ENCODE peak calls at places on chromosomes 6 and 20, in six cellular contexts. H is HCT116, U is left ventricle myocardium inferior, T is mucosa of descending colon, L is BE2C, C is IMR-90. S is an unnamed sample.

GRCh38 chr6:163417595-163417994 is 3.1 kb downstream of the QKI start:
- DNase-seq in H (no peak), U (no peak), T (no peak), L (no peak), C (no peak), S (no peak)

GRCh38 chr6:53616450-53617357 is 48.9 kb downstream of the KLHL31 start:
- DNase-seq in H (peak; percentile 39), U (no peak), T (no peak), L (no peak), C (no peak), S (no peak)

GRCh38 chr6:55239099-55239498 is 64.8 kb downstream of the HCRTR2 start:
- DNase-seq in H (no peak), U (no peak), T (no peak), L (no peak), C (no peak), S (no peak)

GRCh38 chr20:37254114-37254878 is 7.3 kb downstream of the GHRH start:
- DNase-seq in H (no peak), U (no peak), T (no peak), L (no peak), C (no peak), S (no peak)

GRCh38 chr6:47631248-47632196 is 66.9 kb upstream of the ADGRF4 start:
- DNase-seq in H (peak; percentile 55), U (no peak), T (peak; percentile 49), L (no peak), C (peak; percentile 45), S (no peak)

GRCh38 chr6:34355889-34356288 is 36.6 kb downstream of the NUDT3 start:
- DNase-seq in H (no peak), U (no peak), T (no peak), L (no peak), C (no peak), S (no peak)

GRCh38 chr6:5499644-5500306 is 238.5 kb downstream of the FARS2 start:
- DNase-seq in H (no peak), U (no peak), T (no peak), L (no peak), C (peak; percentile 76), S (no peak)

GRCh38 chr20:22974354-22974753 is 60.8 kb upstream of the SSTR4 start:
- DNase-seq in H (peak; percentile 18), U (no peak), T (peak; percentile 35), L (no peak), C (no peak), S (no peak)

GRCh38 chr6:127854009-127854408 is 46.8 kb downstream of the THEMIS start:
- DNase-seq in H (no peak), U (no peak), T (no peak), L (no peak), C (no peak), S (no peak)

GRCh38 chr20:40449144-40449543 is 239.9 kb downstream of the MAFB start:
- DNase-seq in H (no peak), U (no peak), T (no peak), L (no peak), C (no peak), S (no peak)

GRCh38 chr6:134436281-134436815 is 118.4 kb upstream of the SGK1 start:
- DNase-seq in H (peak; percentile 75), U (no peak), T (peak; percentile 19), L (peak; percentile 52), C (peak; percentile 99), S (peak; percentile 93)

GRCh38 chr6:145829102-145829501 is 14.5 kb upstream of the FBXO30 start:
- DNase-seq in H (no peak), U (peak; percentile 40), T (no peak), L (no peak), C (no peak), S (no peak)

GRCh38 chr20:11186301-11187008 is 512.7 kb upstream of the JAG1 start:
- DNase-seq in H (no peak), U (no peak), T (no peak), L (no peak), C (peak; percentile 61), S (no peak)

GRCh38 chr6:22717906-22718305 is 148.5 kb downstream of the HDGFL1 start:
- DNase-seq in H (no peak), U (no peak), T (peak; percentile 65), L (peak; percentile 8), C (no peak), S (no peak)

GRCh38 chr6:5718231-5718947 is 288.3 kb downstream of the NRN1 start:
- DNase-seq in H (no peak), U (no peak), T (no peak), L (no peak), C (no peak), S (no peak)

GRCh38 chr6:13573669-13574110 is 711 bp upstream of the SIRT5 start:
- DNase-seq in H (peak; percentile 18), U (peak; percentile 30), T (peak; percentile 57), L (no peak), C (peak; percentile 46), S (peak; percentile 4)

GRCh38 chr6:107046316-107046715 is 18.3 kb downstream of the MTRES1 start:
- DNase-seq in H (no peak), U (no peak), T (no peak), L (peak; percentile 36), C (no peak), S (no peak)

GRCh38 chr20:51095755-51096509 is 73.0 kb upstream of the KCNG1 start:
- DNase-seq in H (no peak), U (no peak), T (no peak), L (no peak), C (no peak), S (no peak)

GRCh38 chr6:100920028-100920427 is 38.9 kb upstream of the ASCC3 start:
- DNase-seq in H (no peak), U (no peak), T (no peak), L (no peak), C (no peak), S (no peak)

GRCh38 chr6:331622-332521 is 39.6 kb downstream of the DUSP22 start:
- DNase-seq in H (no peak), U (no peak), T (no peak), L (no peak), C (no peak), S (no peak)
- TF ChIP-seq CTCF in H (no peak), U (no peak), T (peak; percentile 5), L (no peak), C (no peak), S (no peak)

GRCh38 chr6:160092602-160093001 is 29.0 kb upstream of the SLC22A1 start:
- DNase-seq in H (no peak), U (no peak), T (no peak), L (no peak), C (no peak), S (no peak)

GRCh38 chr6:160088774-160089533 is 32.7 kb upstream of the SLC22A1 start:
- DNase-seq in H (no peak), U (no peak), T (no peak), L (no peak), C (no peak), S (no peak)

GRCh38 chr6:160089534-160089897 is 32.1 kb upstream of the SLC22A1 start:
- DNase-seq in H (no peak), U (no peak), T (no peak), L (no peak), C (no peak), S (no peak)

GRCh38 chr6:160093061-160093460 is 28.6 kb upstream of the SLC22A1 start:
- DNase-seq in H (no peak), U (no peak), T (no peak), L (no peak), C (no peak), S (no peak)

DNA sequence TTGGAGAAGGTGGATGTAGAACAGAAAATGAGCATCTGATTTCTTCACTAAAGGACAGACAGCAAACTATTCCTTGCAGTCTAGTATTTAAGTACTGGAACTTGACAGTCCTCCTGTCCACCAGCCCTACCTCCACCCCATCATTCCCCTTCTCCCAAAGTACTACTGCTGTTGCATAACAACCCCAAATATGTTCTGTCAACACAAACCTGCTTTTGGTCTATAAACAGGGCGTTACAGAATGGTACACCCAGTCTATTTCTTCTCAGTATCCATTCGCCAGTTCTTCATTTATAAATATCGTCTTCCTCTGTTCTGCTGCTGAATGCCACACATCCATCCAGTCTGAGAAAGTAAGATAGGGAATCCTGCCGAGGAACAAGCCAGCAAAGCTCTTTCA is 27.7 kb upstream of the SLC22A1 start:
- DNase-seq in H (no peak), U (no peak), T (no peak), L (no peak), C (no peak), S (no peak)
- H3K36me3 ChIP-seq in H (peaks cover 10% of the 10 kb centered on the region), U (peaks cover 95% of the 10 kb centered on the region), T (peaks cover 10% of the 10 kb centered on the region), L (peaks cover 36% of the 10 kb centered on the region), C (peaks cover 69% of the 10 kb centered on the region), S (peaks cover 9% of the 10 kb centered on the region)

DNA sequence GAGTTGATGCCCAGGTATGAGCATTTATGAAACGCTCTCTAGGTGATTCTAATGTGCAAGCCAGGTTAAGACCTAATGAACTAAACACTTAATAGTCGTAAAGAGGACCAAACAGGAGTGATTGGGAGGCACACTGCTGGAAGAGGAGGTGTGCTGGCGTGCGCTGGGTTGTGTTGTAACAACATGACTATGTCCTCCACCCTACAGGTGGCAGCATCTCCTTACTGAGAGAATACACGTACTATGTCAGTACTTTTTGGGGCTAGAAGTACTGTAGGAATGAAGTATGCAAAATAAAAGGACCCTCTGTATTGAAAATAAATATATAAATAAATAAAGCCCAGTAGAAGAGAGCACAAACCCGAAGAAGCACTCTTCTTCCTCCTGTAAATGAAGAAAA is 11.9 kb downstream of the C6orf89 start:
- DNase-seq in H (no peak), U (no peak), T (no peak), L (no peak), C (peak; percentile 33), S (no peak)
- TF ChIP-seq CTCF in H (peak; percentile 38), U (peak; percentile 44), T (no peak), L (peak; percentile 35), C (peak; percentile 27), S (peak; percentile 15)

GRCh38 chr6:17511084-17511483 is 89.0 kb upstream of the FAM8A1 start:
- DNase-seq in H (no peak), U (no peak), T (no peak), L (no peak), C (no peak), S (no peak)
- H3K36me3 ChIP-seq in H (no peaks in the 10 kb centered on the region), U (peaks cover 22% of the 10 kb centered on the region), T (no peaks in the 10 kb centered on the region), L (no peaks in the 10 kb centered on the region), C (peaks cover 15% of the 10 kb centered on the region), S (no peaks in the 10 kb centered on the region)

GRCh38 chr20:32238483-32239425 is 31.1 kb downstream of the POFUT1 start:
- DNase-seq in H (no peak), U (no peak), T (no peak), L (no peak), C (no peak), S (no peak)

GRCh38 chr20:32241807-32242206 is 34.1 kb downstream of the POFUT1 start:
- DNase-seq in H (no peak), U (no peak), T (no peak), L (no peak), C (no peak), S (no peak)

GRCh38 chr20:32237419-32237818 is 29.7 kb downstream of the POFUT1 start:
- DNase-seq in H (no peak), U (no peak), T (no peak), L (no peak), C (no peak), S (no peak)

GRCh38 chr20:32236819-32237218 is 29.1 kb downstream of the POFUT1 start:
- DNase-seq in H (no peak), U (no peak), T (no peak), L (no peak), C (no peak), S (no peak)

GRCh38 chr20:32240220-32240619 is 32.5 kb downstream of the POFUT1 start:
- DNase-seq in H (no peak), U (no peak), T (no peak), L (no peak), C (no peak), S (no peak)
- TF ChIP-seq CTCF in H (no peak), U (no peak), T (no peak), L (peak; percentile 39), C (no peak), S (peak; percentile 3)

GRCh38 chr6:30611856-30612194 is 5.2 kb downstream of the PPP1R10 start:
- DNase-seq in H (no peak), U (no peak), T (no peak), L (no peak), C (no peak), S (no peak)
- H3K36me3 ChIP-seq in H (peaks cover 50% of the 10 kb centered on the region), U (peaks cover 40% of the 10 kb centered on the region), T (no peaks in the 10 kb centered on the region), L (peaks cover 81% of the 10 kb centered on the region), C (peaks cover 34% of the 10 kb centered on the region), S (peaks cover 3% of the 10 kb centered on the region)

S was measured in kidney epithelial cell.